ENCODE peak calls at places on chromosomes 16 and 17, in five cellular contexts. Z is AG04449, N is OCI-LY7, D is brain microvascular endothelial cell, L is HCT116. A is an unnamed sample.

GRCh38 chr17:18106211-18106610 is 2.3 kb upstream of the MYO15A start:
- DNase-seq in Z (no peak), N (no peak), D (no peak), L (no peak), A (no peak)

GRCh38 chr17:27244481-27245223 is 49.3 kb upstream of the WSB1 start:
- DNase-seq in Z (peak; percentile 84), N (no peak), D (peak; percentile 81), L (no peak), A (peak; percentile 96)

GRCh38 chr17:83128306-83129240 is 49.2 kb downstream of the METRNL start:
- DNase-seq in Z (no peak), N (no peak), D (no peak), L (no peak), A (no peak)

GRCh38 chr17:28427372-28427771 is 21.4 kb upstream of the SLC46A1 start:
- DNase-seq in Z (no peak), N (no peak), D (no peak), L (no peak), A (no peak)

GRCh38 chr16:14608111-14608566 is 21.9 kb downstream of the PARN start:
- DNase-seq in Z (no peak), N (peak; percentile 64), D (no peak), L (no peak), A (no peak)

GRCh38 chr17:42133461-42134041 is 10.9 kb downstream of the HSPB9 start:
- DNase-seq in Z (no peak), N (peak; percentile 97), D (no peak), L (no peak), A (no peak)

GRCh38 chr16:68644303-68644702 is 807 bp upstream of the CDH3 start:
- DNase-seq in Z (no peak), N (no peak), D (no peak), L (no peak), A (peak; percentile 69)

GRCh38 chr16:81366316-81366932 is 51.7 kb downstream of the GAN start:
- DNase-seq in Z (no peak), N (peak; percentile 70), D (peak; percentile 11), L (peak; percentile 46), A (peak; percentile 58)

GRCh38 chr16:71288570-71288889 is 672 bp downstream of the CMTR2 start:
- DNase-seq in Z (no peak), N (no peak), D (no peak), L (no peak), A (peak; percentile 46)

GRCh38 chr16:2224183-2224486 is 744 bp downstream of the E4F1 start:
- DNase-seq in Z (no peak), N (no peak), D (peak; percentile 24), L (no peak), A (no peak)

GRCh38 chr16:4384497-4384896 is 12.8 kb downstream of the VASN start:
- DNase-seq in Z (no peak), N (no peak), D (no peak), L (no peak), A (no peak)

GRCh38 chr17:47888293-47888692 is 7.7 kb upstream of the SP2 start:
- DNase-seq in Z (no peak), N (no peak), D (no peak), L (no peak), A (no peak)

GRCh38 chr17:64984776-64985521 is 65.7 kb upstream of the LRRC37A3 start:
- DNase-seq in Z (no peak), N (peak; percentile 61), D (no peak), L (no peak), A (peak; percentile 45)

GRCh38 chr17:1158879-1159278 is 20.9 kb downstream of the ABR start:
- DNase-seq in Z (peak; percentile 50), N (no peak), D (peak; percentile 20), L (no peak), A (no peak)

GRCh38 chr16:69131167-69131748 is 1.1 kb downstream of the CHTF8 start:
- DNase-seq in Z (no peak), N (peak; percentile 69), D (peak; percentile 20), L (no peak), A (no peak)

GRCh38 chr16:75566889-75567255 is 693 bp downstream of the GABARAPL2 start:
- DNase-seq in Z (no peak), N (no peak), D (no peak), L (no peak), A (peak; percentile 17)

GRCh38 chr17:44247346-44248219 is 20.4 kb downstream of the SLC4A1 start:
- DNase-seq in Z (no peak), N (no peak), D (no peak), L (no peak), A (no peak)

GRCh38 chr17:19939993-19940721 is 37.5 kb downstream of the AKAP10 start:
- DNase-seq in Z (no peak), N (no peak), D (no peak), L (no peak), A (no peak)

GRCh38 chr16:57533366-57533617 is 3.1 kb downstream of the CCDC102A start:
- DNase-seq in Z (no peak), N (no peak), D (no peak), L (no peak), A (no peak)

GRCh38 chr17:34499576-34499975 is 79.8 kb upstream of the TMEM132E start:
- DNase-seq in Z (no peak), N (peak; percentile 27), D (peak; percentile 9), L (no peak), A (peak; percentile 45)

GRCh38 chr17:42783778-42784138 is 3.3 kb downstream of the WNK4 start:
- DNase-seq in Z (no peak), N (no peak), D (no peak), L (no peak), A (no peak)

GRCh38 chr17:83083368-83084201 is 4.2 kb downstream of the METRNL start:
- DNase-seq in Z (peak; percentile 90), N (no peak), D (peak; percentile 93), L (no peak), A (peak; percentile 51)

GRCh38 chr17:6279659-6280058 is 155.3 kb downstream of the AIPL1 start:
- DNase-seq in Z (no peak), N (peak; percentile 13), D (no peak), L (peak; percentile 56), A (peak; percentile 77)

GRCh38 chr17:82070611-82071010 is 5.0 kb upstream of the DUS1L start:
- DNase-seq in Z (no peak), N (no peak), D (no peak), L (no peak), A (no peak)

GRCh38 chr17:32695864-32696263 is 181.1 kb downstream of the MYO1D start:
- DNase-seq in Z (no peak), N (no peak), D (no peak), L (no peak), A (no peak)

GRCh38 chr17:62995377-62995885 is 29.4 kb downstream of the TANC2 start:
- DNase-seq in Z (no peak), N (peak; percentile 2), D (peak; percentile 43), L (peak; percentile 38), A (peak; percentile 32)

GRCh38 chr17:28612936-28613872 is 781 bp downstream of the RSKR start:
- DNase-seq in Z (no peak), N (peak; percentile 55), D (peak; percentile 42), L (no peak), A (peak; percentile 28)

GRCh38 chr17:21679256-21680146 is 12.8 kb upstream of the KCNJ18 start:
- DNase-seq in Z (no peak), N (no peak), D (no peak), L (no peak), A (no peak)

GRCh38 chr17:32125848-32126153 is 16.5 kb upstream of the RHOT1 start:
- DNase-seq in Z (no peak), N (no peak), D (no peak), L (no peak), A (no peak)

GRCh38 chr16:14486520-14487303 is 143.3 kb downstream of the PARN start:
- DNase-seq in Z (peak; percentile 67), N (no peak), D (peak; percentile 94), L (peak; percentile 57), A (peak; percentile 92)

GRCh38 chr16:3282747-3283524 is at the start of gene ZNF263:
- DNase-seq in Z (peak; percentile 94), N (peak; percentile 97), D (peak; percentile 96), L (peak; percentile 95), A (peak; percentile 99)

GRCh38 chr16:3283525-3284447 is 495 bp downstream of the ZNF263 start:
- DNase-seq in Z (no peak), N (no peak), D (no peak), L (no peak), A (peak; percentile 10)

GRCh38 chr16:3281222-3281621 is 2.1 kb upstream of the ZNF263 start:
- DNase-seq in Z (no peak), N (no peak), D (no peak), L (no peak), A (no peak)

GRCh38 chr16:3282103-3282746 is 1.1 kb upstream of the ZNF263 start:
- DNase-seq in Z (no peak), N (no peak), D (peak; percentile 61), L (no peak), A (no peak)

GRCh38 chr16:3285131-3285530 is 1.8 kb downstream of the ZNF263 start:
- DNase-seq in Z (no peak), N (no peak), D (no peak), L (no peak), A (no peak)
- H3K4me3 ChIP-seq in Z (peak overlapping the region; percentile 92), N (peak overlapping the region; percentile 99), D (peak overlapping the region; percentile 89), L (no peak overlapping the region), A (peak overlapping the region; percentile 95)

GRCh38 chr17:40351185-40352043 is 13.1 kb downstream of the GJD3 start:
- DNase-seq in Z (no peak), N (no peak), D (no peak), L (no peak), A (no peak)
- TF ChIP-seq CTCF in Z (no peak), N (no peak), D (no peak), L (no peak), A (no peak)

GRCh38 chr17:76670708-76671122 is 27.2 kb upstream of the ST6GALNAC1 start:
- DNase-seq in Z (no peak), N (no peak), D (no peak), L (no peak), A (no peak)
- H3K4me3 ChIP-seq in Z (no peak overlapping the region), N (no peak overlapping the region), D (no peak overlapping the region), L (peak overlapping the region; percentile 49), A (no peak overlapping the region)

GRCh38 chr16:67260426-67261063 is 11.8 kb downstream of the SLC9A5 start:
- DNase-seq in Z (peak; percentile 19), N (peak; percentile 77), D (peak; percentile 45), L (no peak), A (peak; percentile 69)
- TF ChIP-seq CTCF in Z (peak; percentile 77), N (peak; percentile 84), D (peak; percentile 83), L (peak; percentile 84), A (peak; percentile 88)